ENCODE peak calls at places on chromosomes 13 and 19, in four cellular contexts. M, R, X and B are unnamed samples.
A peak's percentile ranks its signal among the peaks of the same experiment; 100 is the strongest.

GRCh38 chr19:7928741-7929701 is 3.1 kb upstream of the CTXN1 start:
- DNase-seq in M (peak; percentile 89), R (no peak), X (peak; percentile 75), B (no peak)

GRCh38 chr13:57286511-57287098 is 119.6 kb downstream of the PRR20E start:
- DNase-seq in M (no peak), R (no peak), X (peak; percentile 82), B (no peak)

GRCh38 chr19:44757735-44758505 is 9.4 kb downstream of the BCL3 start:
- DNase-seq in M (peak; percentile 94), R (no peak), X (peak; percentile 67), B (peak; percentile 54)

GRCh38 chr13:84263354-84264069 is 381.2 kb upstream of the SLITRK1 start:
- DNase-seq in M (no peak), R (no peak), X (peak; percentile 4), B (no peak)

GRCh38 chr13:111312944-111313590 is 7.4 kb upstream of the TEX29 start:
- DNase-seq in M (no peak), R (no peak), X (no peak), B (no peak)

GRCh38 chr13:95296326-95296939 is 4.8 kb downstream of the ABCC4 start:
- DNase-seq in M (no peak), R (peak; percentile 73), X (peak; percentile 46), B (peak; percentile 42)

GRCh38 chr13:50275392-50276063 is 260.3 kb downstream of the KCNRG start:
- DNase-seq in M (no peak), R (no peak), X (peak; percentile 36), B (no peak)

GRCh38 chr19:14139944-14140343 is 3.6 kb upstream of the ASF1B start:
- DNase-seq in M (no peak), R (no peak), X (no peak), B (peak; percentile 55)

GRCh38 chr19:21317821-21318220 is 11.4 kb downstream of the ZNF708 start:
- DNase-seq in M (no peak), R (no peak), X (no peak), B (no peak)

DNA sequence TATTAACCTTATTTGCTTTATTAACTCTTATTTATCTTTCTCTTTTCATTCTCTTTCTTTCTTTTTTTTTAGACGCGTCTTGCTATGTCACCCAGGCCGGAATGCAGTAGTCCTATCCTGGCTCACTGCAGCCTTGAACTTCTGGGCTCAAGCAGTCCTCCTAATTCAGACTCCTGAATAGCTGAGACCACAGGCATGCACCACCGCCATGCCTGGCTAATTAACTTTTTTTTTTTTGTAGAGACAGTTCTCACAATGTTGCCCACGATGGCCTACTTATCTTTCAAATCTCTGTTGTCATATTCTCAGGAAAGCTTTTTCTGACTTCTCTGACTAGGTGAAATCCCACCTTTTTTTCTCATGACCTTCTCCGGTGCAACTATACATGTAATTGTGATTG is 7.8 kb upstream of the SPRY2 start:
- DNase-seq in M (no peak), R (no peak), X (no peak), B (no peak)
- H3K4me1 ChIP-seq in M (no peaks in the 10 kb centered on the region), R (no peaks in the 10 kb centered on the region), X (peaks cover 3% of the 10 kb centered on the region), B (peaks cover 4% of the 10 kb centered on the region)

GRCh38 chr19:38699027-38699346 is 45.3 kb downstream of the CAPN12 start:
- DNase-seq in M (no peak), R (no peak), X (no peak), B (no peak)
- H3K27ac ChIP-seq in M (peak overlapping the region; percentile 91), R (peak overlapping the region; percentile 14), X (peak overlapping the region; percentile 97), B (peak overlapping the region; percentile 64)

GRCh38 chr19:32302778-32303177 is 42.6 kb upstream of the ZNF507 start:
- DNase-seq in M (no peak), R (no peak), X (no peak), B (no peak)
- H3K4me1 ChIP-seq in M (no peaks in the 10 kb centered on the region), R (no peaks in the 10 kb centered on the region), X (no peaks in the 10 kb centered on the region), B (no peaks in the 10 kb centered on the region)

DNA sequence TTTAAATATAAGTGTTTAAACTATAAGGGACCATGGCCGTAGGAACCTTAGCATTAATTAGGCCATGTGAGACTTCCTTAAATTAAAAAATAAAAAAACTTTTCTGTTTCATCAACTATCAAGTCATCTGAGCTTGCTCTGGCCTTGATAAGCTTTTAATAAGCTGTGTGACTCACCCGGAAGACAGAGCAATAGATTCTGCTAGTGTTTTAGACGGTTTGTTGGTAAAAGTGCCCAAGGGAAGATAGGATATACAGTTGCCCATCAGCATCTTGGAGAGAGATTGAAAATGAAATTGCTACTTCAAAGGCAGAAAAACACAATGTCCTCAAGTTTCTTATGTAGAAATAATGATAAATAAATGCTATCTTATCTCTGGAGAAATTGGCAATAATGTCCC is 31.2 kb upstream of the RCBTB2 start:
- DNase-seq in M (no peak), R (no peak), X (no peak), B (no peak)
- H3K27ac ChIP-seq in M (no peak overlapping the region), R (no peak overlapping the region), X (no peak overlapping the region), B (no peak overlapping the region)

GRCh38 chr19:54206831-54207177 is 6.1 kb downstream of the RPS9 start:
- DNase-seq in M (no peak), R (no peak), X (no peak), B (no peak)

GRCh38 chr19:54204767-54205468 is 4.3 kb downstream of the RPS9 start:
- DNase-seq in M (no peak), R (no peak), X (no peak), B (no peak)

GRCh38 chr19:54208784-54209057 is 8.1 kb downstream of the RPS9 start:
- DNase-seq in M (no peak), R (no peak), X (no peak), B (no peak)

GRCh38 chr19:54207908-54208783 is 7.5 kb downstream of the RPS9 start:
- DNase-seq in M (no peak), R (peak; percentile 56), X (peak; percentile 79), B (peak; percentile 48)

GRCh38 chr19:54206030-54206830 is 5.6 kb downstream of the RPS9 start:
- DNase-seq in M (no peak), R (no peak), X (no peak), B (no peak)
- H3K4me1 ChIP-seq in M (peaks cover 59% of the 10 kb centered on the region), R (peaks cover 40% of the 10 kb centered on the region), X (peaks cover 68% of the 10 kb centered on the region), B (peaks cover 83% of the 10 kb centered on the region)

DNA sequence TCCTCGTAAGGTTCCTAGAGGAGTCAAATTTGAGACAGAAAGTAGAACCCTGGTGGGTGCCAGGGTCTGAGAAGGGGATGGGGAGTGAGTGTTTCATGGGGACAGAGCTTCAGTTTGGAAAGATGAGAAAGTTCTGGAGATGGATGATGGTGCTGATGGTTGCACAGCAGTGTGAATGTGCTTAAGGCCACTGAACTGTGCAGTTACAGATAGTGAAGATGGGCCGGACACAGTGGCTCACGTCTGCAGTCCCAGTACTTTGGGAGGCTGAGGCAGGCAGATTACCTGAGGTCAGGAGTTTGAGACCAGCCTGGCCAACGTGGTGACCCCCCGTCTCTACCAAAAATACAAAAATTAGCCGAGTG is 917 bp downstream of the SPC24 start:
- DNase-seq in M (no peak), R (no peak), X (no peak), B (no peak)
- H3K27ac ChIP-seq in M (peak overlapping the region; percentile 10), R (no peak overlapping the region), X (no peak overlapping the region), B (no peak overlapping the region)

GRCh38 chr19:12666305-12667048 is at the start of the genes MAN2B1 and WDR83:
- DNase-seq in M (peak; percentile 88), R (peak; percentile 81), X (peak; percentile 93), B (peak; percentile 71)
- H3K4me1 ChIP-seq in M (peaks cover 42% of the 10 kb centered on the region), R (peaks cover 16% of the 10 kb centered on the region), X (peaks cover 14% of the 10 kb centered on the region), B (peaks cover 36% of the 10 kb centered on the region)

DNA sequence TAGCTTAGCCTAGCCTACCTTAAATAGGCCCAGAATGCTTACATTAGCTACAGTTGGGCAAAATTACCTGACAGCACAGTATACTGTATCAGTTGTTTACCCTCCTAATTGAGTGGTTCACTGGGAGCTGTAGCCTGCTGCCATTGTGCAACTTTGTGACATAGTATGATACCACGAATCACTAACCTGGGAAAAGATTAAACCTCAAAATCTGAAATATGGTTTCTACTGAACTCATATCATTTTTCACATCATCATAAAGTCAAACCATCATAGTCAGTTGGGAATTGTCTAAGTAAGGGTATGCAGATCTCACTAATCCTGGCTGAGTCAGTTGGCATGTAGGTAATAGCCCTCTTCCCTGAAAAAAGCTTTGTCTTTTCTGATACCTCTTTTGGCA is 9.1 kb downstream of the PAN3 start:
- DNase-seq in M (no peak), R (no peak), X (no peak), B (no peak)
- H3K27ac ChIP-seq in M (no peak overlapping the region), R (no peak overlapping the region), X (no peak overlapping the region), B (no peak overlapping the region)

GRCh38 chr13:62997696-62998095 is 1582.0 kb upstream of the PCDH20 start:
- DNase-seq in M (no peak), R (no peak), X (no peak), B (no peak)

DNA sequence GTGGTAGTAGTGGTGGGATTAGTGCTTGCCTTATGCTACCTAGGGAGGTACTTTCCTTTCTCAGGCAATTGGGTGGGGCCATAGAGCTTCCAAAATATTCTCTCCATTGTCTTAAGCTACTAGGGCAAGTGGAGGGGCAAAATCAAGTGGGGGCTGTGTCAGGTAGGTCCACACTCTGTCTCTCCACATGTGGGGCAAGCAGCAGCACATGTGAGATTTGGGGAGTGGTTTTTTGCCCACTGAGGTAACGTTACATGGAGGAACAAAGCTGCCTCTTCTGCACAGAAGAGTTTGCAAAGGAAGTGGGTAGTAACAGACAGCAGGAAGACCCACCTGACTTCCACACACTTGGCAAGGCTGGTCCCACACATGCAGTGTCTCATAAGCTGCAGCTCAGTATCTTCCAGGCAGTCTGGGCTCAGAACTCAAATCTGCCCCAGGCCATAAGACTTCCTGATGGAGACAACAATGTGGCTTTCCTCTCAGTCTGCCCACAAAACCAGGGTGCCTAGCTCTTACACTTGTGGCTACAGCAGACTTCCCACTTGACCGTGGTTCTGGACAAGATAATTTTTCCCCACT is 1581.5 kb upstream of the PCDH20 start:
- DNase-seq in M (no peak), R (no peak), X (no peak), B (no peak)
- H3K4me1 ChIP-seq in M (no peaks in the 10 kb centered on the region), R (no peaks in the 10 kb centered on the region), X (no peaks in the 10 kb centered on the region), B (no peaks in the 10 kb centered on the region)

GRCh38 chr13:25958983-25959382 is 92.8 kb downstream of the SHISA2 start:
- DNase-seq in M (no peak), R (no peak), X (no peak), B (no peak)
- H3K27ac ChIP-seq in M (no peak overlapping the region), R (no peak overlapping the region), X (no peak overlapping the region), B (no peak overlapping the region)